ENCODE peak calls at places on chromosomes 12 and 14, in nine cellular contexts. One of them, this sample, is unnamed.

GRCh38 chr12:110536834-110537604 is 34.9 kb downstream of the RAD9B start:
- DNase-seq in NCI-H345: no peak
- DNase-seq in H1: no peak
- DNase-seq in MV-4-11: no peak
- DNase-seq in uterus: no peak
- DNase-seq in substantia nigra: no peak
- DNase-seq in Calu3: no peak
- DNase-seq in stimulated activated CD4-positive, alpha-beta T cell treated with anti-CD3 and anti-CD28 coated beads, TNF-alpha, amount 100 ng/mL, for 1 hour: no peak
- DNase-seq in left ventricle myocardium superior: no peak
- DNase-seq in this sample: no peak

GRCh38 chr12:1843641-1844005 is 23.3 kb downstream of the LRTM2 start:
- DNase-seq in NCI-H345: no peak
- DNase-seq in uterus: no peak
- DNase-seq in H1: no peak
- DNase-seq in left ventricle myocardium superior: no peak
- DNase-seq in Calu3: no peak
- DNase-seq in substantia nigra: no peak
- DNase-seq in stimulated activated CD4-positive, alpha-beta T cell treated with anti-CD3 and anti-CD28 coated beads, TNF-alpha, amount 100 ng/mL, for 1 hour: no peak
- DNase-seq in MV-4-11: no peak
- DNase-seq in this sample: no peak

GRCh38 chr12:122943196-122943595 is 23.1 kb downstream of the ABCB9 start:
- DNase-seq in left ventricle myocardium superior: no peak
- DNase-seq in MV-4-11: no peak
- DNase-seq in Calu3: no peak
- DNase-seq in H1: no peak
- DNase-seq in substantia nigra: no peak
- DNase-seq in NCI-H345: no peak
- DNase-seq in uterus: no peak
- DNase-seq in stimulated activated CD4-positive, alpha-beta T cell treated with anti-CD3 and anti-CD28 coated beads, TNF-alpha, amount 100 ng/mL, for 1 hour: no peak
- DNase-seq in this sample: no peak

GRCh38 chr12:124687695-124688301 is 120.4 kb upstream of the NCOR2 start:
- DNase-seq in uterus: peak
- DNase-seq in stimulated activated CD4-positive, alpha-beta T cell treated with anti-CD3 and anti-CD28 coated beads, TNF-alpha, amount 100 ng/mL, for 1 hour: no peak
- DNase-seq in MV-4-11: peak
- DNase-seq in NCI-H345: no peak
- DNase-seq in Calu3: no peak
- DNase-seq in H1: no peak
- DNase-seq in substantia nigra: peak
- DNase-seq in left ventricle myocardium superior: peak
- DNase-seq in this sample: peak

GRCh38 chr14:37602605-37603453 is 7.4 kb downstream of the TTC6 start:
- DNase-seq in uterus: no peak
- DNase-seq in stimulated activated CD4-positive, alpha-beta T cell treated with anti-CD3 and anti-CD28 coated beads, TNF-alpha, amount 100 ng/mL, for 1 hour: no peak
- DNase-seq in H1: no peak
- DNase-seq in Calu3: no peak
- DNase-seq in substantia nigra: no peak
- DNase-seq in MV-4-11: peak
- DNase-seq in left ventricle myocardium superior: no peak
- DNase-seq in NCI-H345: no peak
- DNase-seq in this sample: no peak

GRCh38 chr14:64995291-64995690 is 8.6 kb downstream of the FNTB start:
- DNase-seq in MV-4-11: no peak
- DNase-seq in Calu3: no peak
- DNase-seq in substantia nigra: no peak
- DNase-seq in left ventricle myocardium superior: no peak
- DNase-seq in uterus: no peak
- DNase-seq in stimulated activated CD4-positive, alpha-beta T cell treated with anti-CD3 and anti-CD28 coated beads, TNF-alpha, amount 100 ng/mL, for 1 hour: no peak
- DNase-seq in NCI-H345: no peak
- DNase-seq in H1: no peak
- DNase-seq in this sample: no peak

GRCh38 chr12:12510141-12510540 is 52.5 kb downstream of the DUSP16 start:
- DNase-seq in NCI-H345: no peak
- DNase-seq in Calu3: no peak
- DNase-seq in left ventricle myocardium superior: no peak
- DNase-seq in substantia nigra: no peak
- DNase-seq in uterus: no peak
- DNase-seq in H1: no peak
- DNase-seq in stimulated activated CD4-positive, alpha-beta T cell treated with anti-CD3 and anti-CD28 coated beads, TNF-alpha, amount 100 ng/mL, for 1 hour: no peak
- DNase-seq in MV-4-11: no peak
- DNase-seq in this sample: no peak

GRCh38 chr12:12563529-12563928 is 866 bp upstream of the DUSP16 start:
- DNase-seq in uterus: peak
- DNase-seq in left ventricle myocardium superior: no peak
- DNase-seq in substantia nigra: no peak
- DNase-seq in Calu3: no peak
- DNase-seq in H1: no peak
- DNase-seq in MV-4-11: no peak
- DNase-seq in stimulated activated CD4-positive, alpha-beta T cell treated with anti-CD3 and anti-CD28 coated beads, TNF-alpha, amount 100 ng/mL, for 1 hour: no peak
- DNase-seq in NCI-H345: peak
- DNase-seq in this sample: peak

GRCh38 chr12:130634866-130635265 is 81.2 kb downstream of the RIMBP2 start:
- DNase-seq in substantia nigra: no peak
- DNase-seq in H1: no peak
- DNase-seq in left ventricle myocardium superior: no peak
- DNase-seq in stimulated activated CD4-positive, alpha-beta T cell treated with anti-CD3 and anti-CD28 coated beads, TNF-alpha, amount 100 ng/mL, for 1 hour: no peak
- DNase-seq in MV-4-11: no peak
- DNase-seq in NCI-H345: peak
- DNase-seq in Calu3: no peak
- DNase-seq in uterus: no peak
- DNase-seq in this sample: no peak

GRCh38 chr14:102849522-102850379 is 72.5 kb downstream of the TRAF3 start:
- DNase-seq in H1: no peak
- DNase-seq in MV-4-11: peak
- DNase-seq in NCI-H345: no peak
- DNase-seq in substantia nigra: no peak
- DNase-seq in stimulated activated CD4-positive, alpha-beta T cell treated with anti-CD3 and anti-CD28 coated beads, TNF-alpha, amount 100 ng/mL, for 1 hour: no peak
- DNase-seq in uterus: no peak
- DNase-seq in left ventricle myocardium superior: no peak
- DNase-seq in Calu3: no peak
- DNase-seq in this sample: no peak

GRCh38 chr12:42428850-42429249 is 102.9 kb downstream of the PPHLN1 start:
- DNase-seq in H1: no peak
- DNase-seq in stimulated activated CD4-positive, alpha-beta T cell treated with anti-CD3 and anti-CD28 coated beads, TNF-alpha, amount 100 ng/mL, for 1 hour: no peak
- DNase-seq in left ventricle myocardium superior: no peak
- DNase-seq in MV-4-11: no peak
- DNase-seq in NCI-H345: no peak
- DNase-seq in substantia nigra: no peak
- DNase-seq in uterus: no peak
- DNase-seq in Calu3: no peak
- DNase-seq in this sample: no peak

GRCh38 chr14:54664961-54665360 is 98.0 kb downstream of the SAMD4A start:
- DNase-seq in substantia nigra: no peak
- DNase-seq in H1: no peak
- DNase-seq in uterus: no peak
- DNase-seq in Calu3: no peak
- DNase-seq in left ventricle myocardium superior: no peak
- DNase-seq in MV-4-11: no peak
- DNase-seq in NCI-H345: no peak
- DNase-seq in stimulated activated CD4-positive, alpha-beta T cell treated with anti-CD3 and anti-CD28 coated beads, TNF-alpha, amount 100 ng/mL, for 1 hour: no peak
- DNase-seq in this sample: no peak

GRCh38 chr12:127507336-127507735 is 759.6 kb upstream of the TMEM132C start:
- DNase-seq in H1: no peak
- DNase-seq in Calu3: no peak
- DNase-seq in left ventricle myocardium superior: no peak
- DNase-seq in NCI-H345: no peak
- DNase-seq in MV-4-11: no peak
- DNase-seq in substantia nigra: no peak
- DNase-seq in uterus: no peak
- DNase-seq in stimulated activated CD4-positive, alpha-beta T cell treated with anti-CD3 and anti-CD28 coated beads, TNF-alpha, amount 100 ng/mL, for 1 hour: no peak
- DNase-seq in this sample: no peak

GRCh38 chr14:67517083-67517482 is 16.0 kb upstream of the PLEKHH1 start:
- DNase-seq in left ventricle myocardium superior: peak
- DNase-seq in uterus: no peak
- DNase-seq in MV-4-11: no peak
- DNase-seq in stimulated activated CD4-positive, alpha-beta T cell treated with anti-CD3 and anti-CD28 coated beads, TNF-alpha, amount 100 ng/mL, for 1 hour: no peak
- DNase-seq in NCI-H345: peak
- DNase-seq in substantia nigra: peak
- DNase-seq in H1: no peak
- DNase-seq in Calu3: no peak
- DNase-seq in this sample: peak

GRCh38 chr14:96940009-96940408 is 142.8 kb downstream of the VRK1 start:
- DNase-seq in stimulated activated CD4-positive, alpha-beta T cell treated with anti-CD3 and anti-CD28 coated beads, TNF-alpha, amount 100 ng/mL, for 1 hour: no peak
- DNase-seq in MV-4-11: no peak
- DNase-seq in left ventricle myocardium superior: no peak
- DNase-seq in Calu3: no peak
- DNase-seq in NCI-H345: no peak
- DNase-seq in uterus: no peak
- DNase-seq in H1: no peak
- DNase-seq in substantia nigra: no peak
- DNase-seq in this sample: no peak

GRCh38 chr12:85836716-85837100 is 499 bp upstream of the RASSF9 start:
- DNase-seq in MV-4-11: no peak
- DNase-seq in left ventricle myocardium superior: no peak
- DNase-seq in H1: no peak
- DNase-seq in uterus: no peak
- DNase-seq in Calu3: no peak
- DNase-seq in NCI-H345: no peak
- DNase-seq in stimulated activated CD4-positive, alpha-beta T cell treated with anti-CD3 and anti-CD28 coated beads, TNF-alpha, amount 100 ng/mL, for 1 hour: no peak
- DNase-seq in substantia nigra: no peak
- DNase-seq in this sample: no peak

GRCh38 chr14:87992349-87992719 is 648 bp downstream of the GALC start:
- DNase-seq in substantia nigra: peak
- DNase-seq in left ventricle myocardium superior: no peak
- DNase-seq in uterus: peak
- DNase-seq in H1: no peak
- DNase-seq in stimulated activated CD4-positive, alpha-beta T cell treated with anti-CD3 and anti-CD28 coated beads, TNF-alpha, amount 100 ng/mL, for 1 hour: no peak
- DNase-seq in MV-4-11: no peak
- DNase-seq in Calu3: no peak
- DNase-seq in NCI-H345: peak
- DNase-seq in this sample: peak

GRCh38 chr14:62691613-62692489 is 353.4 kb downstream of the KCNH5 start:
- DNase-seq in uterus: no peak
- DNase-seq in left ventricle myocardium superior: no peak
- DNase-seq in Calu3: peak
- DNase-seq in substantia nigra: no peak
- DNase-seq in NCI-H345: peak
- DNase-seq in H1: no peak
- DNase-seq in MV-4-11: no peak
- DNase-seq in stimulated activated CD4-positive, alpha-beta T cell treated with anti-CD3 and anti-CD28 coated beads, TNF-alpha, amount 100 ng/mL, for 1 hour: no peak
- DNase-seq in this sample: no peak

GRCh38 chr12:128729628-128730121 is 94.1 kb downstream of the SLC15A4 start:
- DNase-seq in H1: no peak
- DNase-seq in stimulated activated CD4-positive, alpha-beta T cell treated with anti-CD3 and anti-CD28 coated beads, TNF-alpha, amount 100 ng/mL, for 1 hour: no peak
- DNase-seq in substantia nigra: no peak
- DNase-seq in uterus: no peak
- DNase-seq in left ventricle myocardium superior: no peak
- DNase-seq in MV-4-11: no peak
- DNase-seq in Calu3: peak
- DNase-seq in NCI-H345: no peak
- DNase-seq in this sample: no peak

GRCh38 chr14:87628129-87628528 is 364.9 kb downstream of the GALC start:
- DNase-seq in substantia nigra: no peak
- DNase-seq in stimulated activated CD4-positive, alpha-beta T cell treated with anti-CD3 and anti-CD28 coated beads, TNF-alpha, amount 100 ng/mL, for 1 hour: no peak
- DNase-seq in H1: no peak
- DNase-seq in NCI-H345: no peak
- DNase-seq in MV-4-11: peak
- DNase-seq in uterus: peak
- DNase-seq in left ventricle myocardium superior: no peak
- DNase-seq in Calu3: no peak
- DNase-seq in this sample: no peak

GRCh38 chr12:122079532-122080081 is 1.1 kb downstream of the MLXIP start:
- DNase-seq in stimulated activated CD4-positive, alpha-beta T cell treated with anti-CD3 and anti-CD28 coated beads, TNF-alpha, amount 100 ng/mL, for 1 hour: no peak
- DNase-seq in substantia nigra: no peak
- DNase-seq in NCI-H345: no peak
- DNase-seq in H1: no peak
- DNase-seq in left ventricle myocardium superior: no peak
- DNase-seq in Calu3: no peak
- DNase-seq in uterus: no peak
- DNase-seq in MV-4-11: peak
- DNase-seq in this sample: no peak

GRCh38 chr12:20194171-20194570 is 174.2 kb upstream of the PDE3A start:
- DNase-seq in H1: peak
- DNase-seq in MV-4-11: no peak
- DNase-seq in left ventricle myocardium superior: no peak
- DNase-seq in NCI-H345: no peak
- DNase-seq in stimulated activated CD4-positive, alpha-beta T cell treated with anti-CD3 and anti-CD28 coated beads, TNF-alpha, amount 100 ng/mL, for 1 hour: no peak
- DNase-seq in substantia nigra: no peak
- DNase-seq in Calu3: peak
- DNase-seq in uterus: no peak
- DNase-seq in this sample: no peak

GRCh38 chr14:75566321-75566720 is 12.1 kb upstream of the FLVCR2 start:
- DNase-seq in stimulated activated CD4-positive, alpha-beta T cell treated with anti-CD3 and anti-CD28 coated beads, TNF-alpha, amount 100 ng/mL, for 1 hour: peak
- DNase-seq in NCI-H345: no peak
- DNase-seq in uterus: no peak
- DNase-seq in left ventricle myocardium superior: no peak
- DNase-seq in MV-4-11: peak
- DNase-seq in Calu3: no peak
- DNase-seq in substantia nigra: no peak
- DNase-seq in H1: no peak
- DNase-seq in this sample: no peak

GRCh38 chr14:23376477-23377200 is at the start of gene CMTM5:
- DNase-seq in substantia nigra: peak
- DNase-seq in uterus: no peak
- DNase-seq in NCI-H345: no peak
- DNase-seq in MV-4-11: no peak
- DNase-seq in H1: no peak
- DNase-seq in stimulated activated CD4-positive, alpha-beta T cell treated with anti-CD3 and anti-CD28 coated beads, TNF-alpha, amount 100 ng/mL, for 1 hour: no peak
- DNase-seq in left ventricle myocardium superior: peak
- DNase-seq in Calu3: no peak
- DNase-seq in this sample: peak

GRCh38 chr14:23306412-23307145 is at the start of gene BCL2L2:
- DNase-seq in MV-4-11: peak
- DNase-seq in NCI-H345: peak
- DNase-seq in H1: peak
- DNase-seq in Calu3: peak
- DNase-seq in stimulated activated CD4-positive, alpha-beta T cell treated with anti-CD3 and anti-CD28 coated beads, TNF-alpha, amount 100 ng/mL, for 1 hour: no peak
- DNase-seq in left ventricle myocardium superior: peak
- DNase-seq in substantia nigra: peak
- DNase-seq in uterus: peak
- DNase-seq in this sample: peak

GRCh38 chr12:75564398-75564797 is 53.0 kb upstream of the KRR1 start:
- DNase-seq in MV-4-11: no peak
- DNase-seq in H1: no peak
- DNase-seq in Calu3: peak
- DNase-seq in uterus: no peak
- DNase-seq in left ventricle myocardium superior: no peak
- DNase-seq in stimulated activated CD4-positive, alpha-beta T cell treated with anti-CD3 and anti-CD28 coated beads, TNF-alpha, amount 100 ng/mL, for 1 hour: no peak
- DNase-seq in NCI-H345: no peak
- DNase-seq in substantia nigra: no peak
- DNase-seq in this sample: no peak

GRCh38 chr12:111692575-111693210 is 6.8 kb downstream of the ACAD10 start:
- DNase-seq in substantia nigra: no peak
- DNase-seq in Calu3: peak
- DNase-seq in NCI-H345: no peak
- DNase-seq in left ventricle myocardium superior: no peak
- DNase-seq in MV-4-11: peak
- DNase-seq in uterus: no peak
- DNase-seq in H1: no peak
- DNase-seq in stimulated activated CD4-positive, alpha-beta T cell treated with anti-CD3 and anti-CD28 coated beads, TNF-alpha, amount 100 ng/mL, for 1 hour: no peak
- DNase-seq in this sample: no peak

GRCh38 chr12:63822352-63822751 is 22.1 kb upstream of the SRGAP1 start:
- DNase-seq in substantia nigra: no peak
- DNase-seq in Calu3: no peak
- DNase-seq in H1: no peak
- DNase-seq in stimulated activated CD4-positive, alpha-beta T cell treated with anti-CD3 and anti-CD28 coated beads, TNF-alpha, amount 100 ng/mL, for 1 hour: no peak
- DNase-seq in left ventricle myocardium superior: no peak
- DNase-seq in NCI-H345: no peak
- DNase-seq in uterus: no peak
- DNase-seq in MV-4-11: no peak
- DNase-seq in this sample: no peak

GRCh38 chr12:124913474-124914391 is 717 bp downstream of the UBC start:
- DNase-seq in substantia nigra: no peak
- DNase-seq in MV-4-11: no peak
- DNase-seq in stimulated activated CD4-positive, alpha-beta T cell treated with anti-CD3 and anti-CD28 coated beads, TNF-alpha, amount 100 ng/mL, for 1 hour: peak
- DNase-seq in H1: no peak
- DNase-seq in uterus: peak
- DNase-seq in left ventricle myocardium superior: peak
- DNase-seq in Calu3: peak
- DNase-seq in NCI-H345: no peak
- DNase-seq in this sample: peak

GRCh38 chr14:103702497-103703432 is 12.5 kb downstream of the XRCC3 start:
- DNase-seq in MV-4-11: no peak
- DNase-seq in stimulated activated CD4-positive, alpha-beta T cell treated with anti-CD3 and anti-CD28 coated beads, TNF-alpha, amount 100 ng/mL, for 1 hour: no peak
- DNase-seq in H1: no peak
- DNase-seq in left ventricle myocardium superior: peak
- DNase-seq in substantia nigra: no peak
- DNase-seq in NCI-H345: no peak
- DNase-seq in uterus: no peak
- DNase-seq in Calu3: no peak
- DNase-seq in this sample: no peak

GRCh38 chr14:77181603-77182437 is at the start of gene TMEM63C:
- DNase-seq in Calu3: peak
- DNase-seq in H1: peak
- DNase-seq in MV-4-11: no peak
- DNase-seq in left ventricle myocardium superior: no peak
- DNase-seq in uterus: no peak
- DNase-seq in NCI-H345: peak
- DNase-seq in substantia nigra: peak
- DNase-seq in stimulated activated CD4-positive, alpha-beta T cell treated with anti-CD3 and anti-CD28 coated beads, TNF-alpha, amount 100 ng/mL, for 1 hour: no peak
- DNase-seq in this sample: peak